ENCODE peak calls at places on chromosomes 12 and 14, in four cellular contexts. B is GM04504, P is MG63, X is NCI-H187. Z is an unnamed sample.

GRCh38 chr12:61853945-61854344 is 406.3 kb upstream of the USP15 start:
- DNase-seq in P (no peak), X (no peak), B (no peak), Z (no peak)

GRCh38 chr12:124486346-124486963 is 81.0 kb downstream of the NCOR2 start:
- DNase-seq in P (no peak), B (no peak), X (no peak), Z (no peak)

GRCh38 chr12:62834971-62835547 is 99.9 kb downstream of the PPM1H start:
- DNase-seq in B (no peak), P (peak), X (no peak), Z (no peak)

GRCh38 chr14:68147331-68147730 is 327.8 kb downstream of the RAD51B start:
- DNase-seq in B (no peak), P (no peak), X (no peak), Z (no peak)

GRCh38 chr12:6778212-6778570 is 5.9 kb downstream of the LAG3 start:
- DNase-seq in P (peak), X (no peak), B (no peak), Z (no peak)

GRCh38 chr12:131726-132465 is 65.3 kb downstream of the IQSEC3 start:
- DNase-seq in P (no peak), X (no peak), B (no peak), Z (no peak)

GRCh38 chr12:55703976-55704761 is 3.5 kb downstream of the ITGA7 start:
- DNase-seq in X (no peak), P (no peak), B (no peak), Z (no peak)

GRCh38 chr14:54133896-54134295 is 177.3 kb upstream of the BMP4 start:
- DNase-seq in P (no peak), X (no peak), B (no peak), Z (no peak)

GRCh38 chr12:65125975-65126374 is 4.9 kb upstream of the WIF1 start:
- DNase-seq in X (no peak), P (no peak), B (no peak), Z (no peak)

GRCh38 chr12:102956738-102957338 is 636 bp upstream of the ASCL1 start:
- DNase-seq in B (no peak), X (no peak), P (no peak), Z (no peak)

GRCh38 chr12:125222876-125223275 is 157.6 kb downstream of the AACS start:
- DNase-seq in P (no peak), X (no peak), B (no peak), Z (no peak)

GRCh38 chr12:124744659-124745467 is 118.8 kb downstream of the SCARB1 start:
- DNase-seq in B (no peak), P (no peak), X (no peak), Z (peak)

GRCh38 chr12:753401-754237 is 1.2 kb downstream of the WNK1 start:
- DNase-seq in B (no peak), P (peak), X (no peak), Z (no peak)

GRCh38 chr14:59333668-59334067 is 131.5 kb downstream of the GPR135 start:
- DNase-seq in B (peak), P (no peak), X (no peak), Z (no peak)

GRCh38 chr14:24741871-24742270 is 107.9 kb upstream of the GZMB start:
- DNase-seq in X (no peak), P (no peak), B (no peak), Z (no peak)

GRCh38 chr12:54592316-54592715 is 3.9 kb upstream of the PPP1R1A start:
- DNase-seq in X (no peak), B (no peak), P (peak), Z (no peak)

GRCh38 chr12:51639361-51639760 is 48.3 kb downstream of the SCN8A start:
- DNase-seq in B (no peak), X (no peak), P (peak), Z (no peak)

GRCh38 chr12:15592934-15593333 is 196.3 kb downstream of the EPS8 start:
- DNase-seq in P (no peak), B (no peak), X (no peak), Z (no peak)

GRCh38 chr14:64423987-64424386 is 35.8 kb downstream of the MTHFD1 start:
- DNase-seq in P (peak), X (no peak), B (no peak), Z (no peak)

GRCh38 chr14:85535316-85535715 is 5.4 kb downstream of the FLRT2 start:
- DNase-seq in B (no peak), P (no peak), X (no peak), Z (no peak)

GRCh38 chr14:73712540-73713141 is 1.5 kb downstream of the PNMA1 start:
- DNase-seq in X (peak), B (no peak), P (peak), Z (peak)

GRCh38 chr12:26126340-26127284 is 1.8 kb upstream of the BHLHE41 start:
- DNase-seq in P (peak), B (peak), X (peak), Z (peak)

GRCh38 chr14:69154779-69155178 is 1.9 kb upstream of the DCAF5 start:
- DNase-seq in P (no peak), X (no peak), B (no peak), Z (peak)

GRCh38 chr12:6635375-6635855 is 344 bp downstream of the LPAR5 start:
- DNase-seq in P (no peak), B (no peak), X (no peak), Z (no peak)

GRCh38 chr12:75533239-75533638 is 21.8 kb upstream of the KRR1 start:
- DNase-seq in B (no peak), P (no peak), X (no peak), Z (no peak)

GRCh38 chr12:52233462-52234141 is 559 bp downstream of the KRT7 start:
- DNase-seq in X (no peak), B (no peak), P (no peak), Z (no peak)

GRCh38 chr14:68655961-68656360 is 136.9 kb downstream of the ZFP36L1 start:
- DNase-seq in X (no peak), B (no peak), P (no peak), Z (no peak)

Z was measured in NCI-H510A.